ENCODE peak calls at places on chromosomes 1 and 21, in ten cellular contexts. V is fibroblast of the conjunctiva; Y is activated CD8-positive, alpha-beta memory T cell treated with anti-CD3 and anti-CD28 coated beads, Interleukin-2, amount 10 ng/mL, durations not matched to agents 7 days and 5 days; L is transverse colon; U is AML-193; F is left colon; H is cardiac fibroblast; Z is fibroblast of lung; M is adipocyte; B is occipital lobe. T is an unnamed sample.

GRCh38 chr1:28417441-28418277 is 48.1 kb downstream of the PHACTR4 start:
- DNase-seq in V (peak), Y (peak), L (no peak), U (peak), F (no peak), H (peak), Z (peak), M (peak), B (no peak), T (peak)

GRCh38 chr1:29559055-29559454 is 322.7 kb downstream of the PTPRU start:
- DNase-seq in V (no peak), Y (no peak), L (no peak), U (no peak), F (no peak), H (no peak), Z (no peak), M (no peak), B (no peak), T (no peak)

GRCh38 chr1:179794669-179795068 is 51.6 kb downstream of the FAM163A start:
- DNase-seq in V (no peak), Y (no peak), L (no peak), U (no peak), F (no peak), H (peak), Z (no peak), M (no peak), B (no peak), T (no peak)

GRCh38 chr1:7752512-7753417 is 18.3 kb upstream of the VAMP3 start:
- DNase-seq in V (peak), Y (peak), L (peak), U (peak), F (no peak), H (peak), Z (peak), M (peak), B (peak), T (peak)

GRCh38 chr1:1240822-1241587 is 5.5 kb downstream of the C1QTNF12 start:
- DNase-seq in V (no peak), Y (no peak), L (no peak), U (no peak), F (no peak), H (no peak), Z (peak), M (no peak), B (no peak), T (no peak)

GRCh38 chr1:206578115-206578935 is 33.9 kb downstream of the EIF2D start:
- DNase-seq in V (no peak), Y (no peak), L (no peak), U (no peak), F (no peak), H (peak), Z (no peak), M (no peak), B (no peak), T (peak)

GRCh38 chr21:43810505-43811261 is 21.3 kb downstream of the RRP1 start:
- DNase-seq in V (peak), Y (peak), L (peak), U (peak), F (peak), H (peak), Z (peak), M (peak), B (peak), T (peak)

GRCh38 chr1:218305447-218306064 is 20.5 kb downstream of the RRP15 start:
- DNase-seq in V (no peak), Y (no peak), L (no peak), U (no peak), F (no peak), H (no peak), Z (no peak), M (no peak), B (no peak), T (no peak)

GRCh38 chr1:167086033-167086432 is 4.1 kb downstream of the GPA33 start:
- DNase-seq in V (no peak), Y (no peak), L (peak), U (no peak), F (peak), H (no peak), Z (no peak), M (no peak), B (no peak), T (no peak)

GRCh38 chr1:200337831-200338230 is 72.0 kb downstream of the ZNF281 start:
- DNase-seq in V (no peak), Y (no peak), L (no peak), U (no peak), F (no peak), H (no peak), Z (no peak), M (no peak), B (no peak), T (no peak)

GRCh38 chr1:108856994-108857393 is at the start of gene AKNAD1:
- DNase-seq in V (no peak), Y (no peak), L (no peak), U (no peak), F (no peak), H (no peak), Z (no peak), M (no peak), B (no peak), T (no peak)

GRCh38 chr1:14607295-14607694 is 8.8 kb downstream of the KAZN start:
- DNase-seq in V (no peak), Y (no peak), L (no peak), U (no peak), F (no peak), H (no peak), Z (no peak), M (no peak), B (no peak), T (no peak)

GRCh38 chr1:46067652-46068051 is 64.8 kb downstream of the PIK3R3 start:
- DNase-seq in V (no peak), Y (no peak), L (no peak), U (no peak), F (no peak), H (no peak), Z (no peak), M (no peak), B (no peak), T (no peak)

GRCh38 chr1:6637770-6638169 is 13.1 kb downstream of the THAP3 start:
- DNase-seq in V (no peak), Y (no peak), L (no peak), U (no peak), F (no peak), H (no peak), Z (no peak), M (no peak), B (no peak), T (no peak)

GRCh38 chr1:118136511-118136937 is 48.5 kb downstream of the SPAG17 start:
- DNase-seq in V (peak), Y (peak), L (no peak), U (no peak), F (no peak), H (peak), Z (peak), M (peak), B (peak), T (peak)

GRCh38 chr1:231636157-231636556 is 9.6 kb downstream of the DISC1 start:
- DNase-seq in V (no peak), Y (no peak), L (no peak), U (no peak), F (no peak), H (peak), Z (peak), M (peak), B (peak), T (peak)

GRCh38 chr1:192565946-192566345 is 9.6 kb upstream of the RGS1 start:
- DNase-seq in V (no peak), Y (no peak), L (no peak), U (no peak), F (no peak), H (no peak), Z (no peak), M (no peak), B (no peak), T (no peak)

GRCh38 chr1:99176753-99177152 is 87.5 kb upstream of the PLPPR4 start:
- DNase-seq in V (no peak), Y (no peak), L (no peak), U (no peak), F (no peak), H (peak), Z (no peak), M (no peak), B (no peak), T (no peak)

GRCh38 chr1:183273300-183273699 is 87.2 kb downstream of the LAMC2 start:
- DNase-seq in V (no peak), Y (no peak), L (no peak), U (no peak), F (no peak), H (peak), Z (peak), M (peak), B (no peak), T (no peak)

GRCh38 chr21:38982096-38982495 is 176.4 kb downstream of the ETS2 start:
- DNase-seq in V (no peak), Y (no peak), L (no peak), U (no peak), F (no peak), H (peak), Z (no peak), M (no peak), B (no peak), T (no peak)

GRCh38 chr1:238991730-238992490 is 394.5 kb upstream of the CHRM3 start:
- DNase-seq in V (no peak), Y (no peak), L (no peak), U (no peak), F (no peak), H (peak), Z (no peak), M (peak), B (peak), T (peak)

GRCh38 chr1:171985639-171986038 is 144.3 kb downstream of the DNM3 start:
- DNase-seq in V (no peak), Y (no peak), L (no peak), U (peak), F (no peak), H (no peak), Z (no peak), M (peak), B (no peak), T (no peak)

GRCh38 chr1:6600410-6601048 is 2.1 kb downstream of the KLHL21 start:
- DNase-seq in V (no peak), Y (no peak), L (no peak), U (no peak), F (no peak), H (peak), Z (no peak), M (peak), B (no peak), T (no peak)

GRCh38 chr1:40630488-40631223 is 34.8 kb downstream of the RIMS3 start:
- DNase-seq in V (no peak), Y (peak), L (no peak), U (no peak), F (no peak), H (peak), Z (peak), M (peak), B (no peak), T (no peak)

GRCh38 chr1:155910621-155911121 is 478 bp downstream of the RIT1 start:
- DNase-seq in V (no peak), Y (peak), L (no peak), U (no peak), F (peak), H (peak), Z (peak), M (peak), B (peak), T (peak)

GRCh38 chr1:151476083-151476482 is 16.8 kb upstream of the POGZ start:
- DNase-seq in V (no peak), Y (no peak), L (no peak), U (no peak), F (no peak), H (no peak), Z (no peak), M (no peak), B (no peak), T (no peak)

GRCh38 chr1:66542811-66543767 is 9.1 kb downstream of the SGIP1 start:
- DNase-seq in V (peak), Y (no peak), L (peak), U (no peak), F (peak), H (peak), Z (peak), M (peak), B (peak), T (peak)

GRCh38 chr1:7690496-7691182 is 80.5 kb upstream of the VAMP3 start:
- DNase-seq in V (no peak), Y (no peak), L (no peak), U (no peak), F (no peak), H (no peak), Z (no peak), M (no peak), B (no peak), T (no peak)

GRCh38 chr1:58620259-58620658 is 43.2 kb upstream of the TACSTD2 start:
- DNase-seq in V (no peak), Y (no peak), L (peak), U (no peak), F (peak), H (no peak), Z (no peak), M (no peak), B (no peak), T (no peak)

GRCh38 chr1:66712819-66713218 is 39.4 kb upstream of the DYNLT5 start:
- DNase-seq in V (no peak), Y (no peak), L (no peak), U (no peak), F (no peak), H (no peak), Z (no peak), M (no peak), B (no peak), T (no peak)

GRCh38 chr1:22131875-22132486 is 10.9 kb downstream of the WNT4 start:
- DNase-seq in V (no peak), Y (peak), L (peak), U (peak), F (no peak), H (no peak), Z (no peak), M (peak), B (no peak), T (no peak)

GRCh38 chr1:113913312-113913668 is 8.2 kb downstream of the DCLRE1B start:
- DNase-seq in V (no peak), Y (no peak), L (no peak), U (no peak), F (no peak), H (no peak), Z (no peak), M (no peak), B (no peak), T (no peak)

GRCh38 chr1:31788825-31789256 is 24.7 kb upstream of the ADGRB2 start:
- DNase-seq in V (peak), Y (no peak), L (no peak), U (peak), F (no peak), H (peak), Z (peak), M (peak), B (peak), T (peak)

GRCh38 chr1:191371626-191372025 is 786.6 kb upstream of the RGS18 start:
- DNase-seq in V (no peak), Y (no peak), L (no peak), U (no peak), F (peak), H (no peak), Z (peak), M (peak), B (no peak), T (no peak)

GRCh38 chr1:204286841-204287387 is 72.8 kb downstream of the PLEKHA6 start:
- DNase-seq in V (no peak), Y (peak), L (peak), U (peak), F (no peak), H (no peak), Z (no peak), M (peak), B (peak), T (no peak)

GRCh38 chr1:54099211-54099610 is 45.8 kb downstream of the TCEANC2 start:
- DNase-seq in V (no peak), Y (no peak), L (no peak), U (no peak), F (no peak), H (no peak), Z (no peak), M (no peak), B (no peak), T (no peak)

GRCh38 chr1:184116287-184116686 is 64.8 kb downstream of the TSEN15 start:
- DNase-seq in V (no peak), Y (no peak), L (no peak), U (no peak), F (no peak), H (no peak), Z (no peak), M (no peak), B (no peak), T (no peak)

GRCh38 chr1:4702464-4702863 is 48.1 kb downstream of the AJAP1 start:
- DNase-seq in V (no peak), Y (no peak), L (no peak), U (no peak), F (no peak), H (no peak), Z (no peak), M (no peak), B (no peak), T (no peak)